ENCODE peak calls at places on chromosomes 11 and 22, in seven cellular contexts. C is pancreas, L is suprapubic skin, Y is breast epithelium, T is heart left ventricle, M is left ventricle myocardium inferior, G is spleen. K is an unnamed sample. For H3K27me3, the result is how much of the 10 kb centered on the place peaks cover.

GRCh38 chr11:24759742-24760141 is 262.9 kb downstream of the LUZP2 start:
- DNase-seq in Y (no peak), L (no peak), G (no peak), M (no peak), C (no peak), T (no peak), K (no peak)

GRCh38 chr11:57776101-57776511 is 14.5 kb downstream of the CTNND1 start:
- DNase-seq in C (no peak), T (peak), G (no peak), Y (no peak), L (no peak), M (peak), K (no peak)

GRCh38 chr11:78921517-78921916 is 346.9 kb upstream of the NARS2 start:
- DNase-seq in G (no peak), M (no peak), T (no peak), L (no peak), C (no peak), Y (no peak), K (no peak)

GRCh38 chr11:33997473-33998347 is 53.8 kb upstream of the CAPRIN1 start:
- DNase-seq in M (no peak), L (no peak), C (no peak), T (no peak), G (no peak), Y (no peak), K (no peak)

GRCh38 chr11:2203440-2204259 is 32.0 kb upstream of the TH start:
- DNase-seq in G (peak), C (peak), Y (no peak), L (peak), T (peak), M (peak), K (no peak)

GRCh38 chr11:49424136-49424535 is 215.7 kb upstream of the FOLH1 start:
- DNase-seq in G (no peak), C (no peak), L (no peak), Y (no peak), T (no peak), M (no peak), K (no peak)

GRCh38 chr22:41870786-41871185 is 37.9 kb downstream of the SREBF2 start:
- DNase-seq in T (no peak), C (no peak), M (no peak), Y (no peak), G (no peak), L (no peak), K (no peak)

GRCh38 chr11:112884012-112884767 is 77.0 kb upstream of the NCAM1 start:
- DNase-seq in Y (no peak), M (no peak), T (no peak), L (no peak), G (no peak), C (no peak), K (no peak)

GRCh38 chr22:36334838-36335603 is 52.7 kb downstream of the MYH9 start:
- DNase-seq in L (no peak), Y (peak), G (peak), C (peak), T (no peak), M (no peak), K (no peak)

GRCh38 chr22:43346521-43346929 is 3.4 kb upstream of the SCUBE1 start:
- DNase-seq in G (peak), M (peak), Y (peak), L (peak), C (peak), T (peak), K (no peak)

GRCh38 chr11:12008790-12009616 is 577 bp upstream of the DKK3 start:
- DNase-seq in L (peak), G (no peak), C (peak), M (peak), T (peak), Y (no peak), K (no peak)

GRCh38 chr11:69704508-69705245 is 855 bp upstream of the FGF19 start:
- DNase-seq in T (no peak), C (no peak), L (no peak), Y (no peak), G (peak), M (no peak), K (no peak)

GRCh38 chr11:123061403-123062157 is at the start of gene HSPA8:
- DNase-seq in T (peak), M (peak), Y (peak), L (peak), C (peak), G (peak), K (peak)

GRCh38 chr11:8327761-8328192 is 64.1 kb upstream of the LMO1 start:
- DNase-seq in L (no peak), C (no peak), Y (no peak), T (no peak), G (peak), M (no peak), K (no peak)

GRCh38 chr11:134120143-134120850 is 51.4 kb downstream of the JAM3 start:
- DNase-seq in M (peak), G (no peak), T (peak), C (no peak), L (no peak), Y (peak), K (peak)

GRCh38 chr22:19769393-19769715 is 8.8 kb downstream of the TBX1 start:
- DNase-seq in G (peak), M (no peak), L (no peak), T (no peak), Y (no peak), C (peak), K (no peak)

GRCh38 chr11:84894666-84895065 is 732.5 kb downstream of the DLG2 start:
- DNase-seq in G (no peak), Y (no peak), L (no peak), M (no peak), C (no peak), T (no peak), K (no peak)

GRCh38 chr11:63869686-63870085 is 30.8 kb downstream of the MARK2 start:
- DNase-seq in C (no peak), T (no peak), G (peak), Y (no peak), L (no peak), M (no peak), K (no peak)

GRCh38 chr11:117457031-117457785 is 129.6 kb downstream of the CEP164 start:
- DNase-seq in L (no peak), C (no peak), T (no peak), Y (no peak), G (peak), M (no peak), K (no peak)

GRCh38 chr11:23729088-23729487 is 767.8 kb upstream of the LUZP2 start:
- DNase-seq in M (no peak), T (no peak), G (no peak), L (no peak), Y (no peak), C (no peak), K (no peak)

GRCh38 chr11:134761361-134761760 is 349.3 kb upstream of the B3GAT1 start:
- DNase-seq in Y (no peak), G (no peak), L (no peak), C (no peak), M (no peak), T (no peak), K (peak)

GRCh38 chr11:120020486-120020885 is 117.4 kb downstream of the TRIM29 start:
- DNase-seq in T (no peak), C (no peak), Y (no peak), G (no peak), M (no peak), L (no peak), K (no peak)

GRCh38 chr22:49767355-49768062 is 60.2 kb downstream of the BRD1 start:
- DNase-seq in M (peak), C (no peak), G (peak), Y (no peak), L (peak), T (peak), K (no peak)

GRCh38 chr11:70671083-70671482 is 272.8 kb downstream of the CTTN start:
- DNase-seq in Y (no peak), G (no peak), C (no peak), M (no peak), L (no peak), T (no peak), K (no peak)

GRCh38 chr11:10725114-10725906 is 25.7 kb upstream of the CTR9 start:
- DNase-seq in L (no peak), G (no peak), T (no peak), C (no peak), Y (no peak), M (no peak), K (no peak)

GRCh38 chr22:42419328-42419881 is 12.8 kb downstream of the NFAM1 start:
- DNase-seq in L (no peak), M (no peak), G (no peak), Y (no peak), T (no peak), C (peak), K (no peak)

GRCh38 chr11:67406969-67407699 is 3.3 kb downstream of the TBC1D10C start:
- DNase-seq in T (no peak), Y (no peak), M (no peak), C (peak), L (no peak), G (peak), K (no peak)

GRCh38 chr11:58625826-58626460 is 3.5 kb downstream of the CNTF start:
- DNase-seq in T (no peak), C (no peak), Y (no peak), L (no peak), G (no peak), M (no peak), K (no peak)

GRCh38 chr11:106344392-106344791 is 266.9 kb downstream of the AASDHPPT start:
- DNase-seq in C (no peak), T (no peak), M (no peak), L (no peak), Y (no peak), G (no peak), K (no peak)

GRCh38 chr11:133835258-133836075 is 9.8 kb downstream of the SPATA19 start:
- DNase-seq in G (no peak), Y (peak), M (no peak), L (no peak), T (no peak), C (no peak), K (no peak)

GRCh38 chr22:30429887-30430286 is 4.3 kb downstream of the MTFP1 start:
- DNase-seq in C (no peak), T (no peak), M (no peak), G (no peak), L (no peak), Y (no peak), K (no peak)

GRCh38 chr11:65057526-65057925 is 827 bp downstream of the NAALADL1 start:
- DNase-seq in C (no peak), Y (no peak), M (no peak), L (no peak), T (no peak), G (no peak), K (no peak)

GRCh38 chr11:17496406-17496805 is 19.8 kb upstream of the ABCC8 start:
- DNase-seq in L (no peak), Y (no peak), M (no peak), G (no peak), C (no peak), T (no peak), K (no peak)

DNA sequence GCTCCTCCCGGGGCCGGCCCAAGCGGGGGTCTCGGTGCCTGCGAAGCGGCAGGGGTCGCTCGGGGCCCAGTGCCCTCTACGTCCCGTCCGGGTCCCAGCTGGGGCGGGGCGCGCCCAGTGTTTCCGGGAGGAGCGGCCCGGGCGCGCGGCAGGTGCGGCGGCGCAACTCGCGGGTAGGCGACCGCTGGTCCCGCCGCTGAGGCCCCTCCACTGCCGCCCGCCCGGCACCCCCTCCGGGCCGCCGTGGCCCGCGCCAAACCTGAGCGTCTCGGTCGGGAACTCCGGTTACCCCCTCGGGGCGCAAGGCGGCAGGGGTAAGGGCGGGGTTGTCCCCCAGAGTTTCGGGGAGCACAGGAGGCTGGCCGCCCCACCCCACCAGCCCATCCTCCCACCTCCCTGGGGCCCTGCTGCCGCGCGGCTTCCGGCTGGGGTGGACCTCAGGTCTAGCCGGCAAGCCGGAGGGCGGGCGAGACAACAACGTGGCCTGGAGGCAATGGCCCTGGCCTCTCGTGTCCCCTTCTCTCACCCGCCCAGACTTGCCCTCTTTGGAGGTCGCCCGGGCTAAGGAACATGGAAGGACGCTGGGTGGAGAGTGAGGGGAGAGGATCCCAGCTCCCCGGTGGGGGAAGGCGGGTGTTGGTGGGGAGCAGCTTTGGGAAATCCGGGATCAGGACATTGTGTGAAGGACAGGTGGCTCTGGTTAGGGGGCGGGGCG is 416 bp upstream of the CRACR2B start:
- DNase-seq in T (no peak), G (peak), L (no peak), Y (no peak), M (no peak), C (peak), K (no peak)
- H3K27me3 ChIP-seq in T (under half), G (half or more), L (under half), Y (under half), M (under half), C (under half), K (under half)

DNA sequence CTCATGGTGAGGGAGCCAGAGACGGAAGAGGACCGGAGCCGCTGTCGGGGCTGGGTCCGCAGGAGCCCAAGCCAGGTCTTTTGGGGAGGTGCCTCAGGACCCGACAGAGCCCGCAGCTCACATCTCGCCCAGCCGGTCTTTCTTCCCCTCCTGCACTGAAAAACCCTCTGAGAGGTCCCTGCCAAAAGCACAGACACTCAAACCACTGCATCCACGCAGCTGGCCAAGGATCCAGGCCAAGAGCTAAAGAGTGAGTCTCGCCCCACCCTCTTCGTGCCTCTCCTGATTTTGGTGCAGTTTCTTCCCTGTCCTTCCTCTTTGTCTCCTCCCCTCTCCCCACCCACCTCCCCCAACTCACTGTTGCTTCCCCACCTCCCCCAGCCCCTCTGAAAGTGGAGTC is 97.2 kb downstream of the ST3GAL4 start:
- DNase-seq in Y (no peak), T (no peak), C (no peak), G (no peak), L (no peak), M (no peak), K (no peak)
- H3K27ac ChIP-seq in Y (no peak), T (no peak), C (no peak), G (no peak), L (no peak), M (no peak), K (no peak)

DNA sequence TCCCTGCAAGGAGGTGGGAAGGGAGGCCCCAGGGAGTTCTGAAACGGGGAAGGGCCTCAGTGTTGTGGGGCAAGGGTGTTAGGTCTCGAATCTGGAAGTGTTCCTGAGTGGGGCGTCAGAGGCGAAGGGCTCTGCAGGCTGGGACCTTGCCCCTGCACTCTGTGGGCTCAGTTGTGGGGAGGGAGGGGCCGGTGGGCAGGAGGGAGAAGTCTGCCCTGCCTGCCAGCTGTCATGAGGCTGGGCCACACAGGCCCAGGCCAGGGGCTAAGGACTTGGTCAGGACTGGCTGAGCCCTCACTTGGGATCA is at the start of gene CRACR2B:
- DNase-seq in M (no peak), T (no peak), G (peak), Y (no peak), L (no peak), C (no peak), K (no peak)
- H3K4me3 ChIP-seq in M (peak), T (peak), G (peak), Y (peak), L (peak), C (peak), K (peak)

GRCh38 chr11:128690746-128691091 is 3.2 kb upstream of the FLI1 start:
- DNase-seq in T (no peak), C (peak), L (no peak), M (no peak), Y (no peak), G (peak), K (no peak)
- H3K27me3 ChIP-seq in T (under half), C (under half), L (half or more), M (half or more), Y (half or more), G (under half), K (under half)

GRCh38 chr11:74447720-74448119 is 19.6 kb downstream of the KCNE3 start:
- DNase-seq in L (no peak), M (no peak), T (no peak), C (no peak), Y (no peak), G (no peak), K (no peak)

GRCh38 chr11:74444173-74444832 is 23.0 kb downstream of the KCNE3 start:
- DNase-seq in T (no peak), Y (no peak), L (no peak), C (no peak), M (no peak), G (no peak), K (no peak)

GRCh38 chr11:74443071-74443864 is 24.1 kb downstream of the KCNE3 start:
- DNase-seq in G (no peak), T (no peak), Y (peak), M (no peak), L (no peak), C (peak), K (no peak)

GRCh38 chr11:74449369-74449931 is 17.9 kb downstream of the KCNE3 start:
- DNase-seq in G (no peak), T (peak), L (no peak), Y (no peak), C (no peak), M (no peak), K (no peak)

DNA sequence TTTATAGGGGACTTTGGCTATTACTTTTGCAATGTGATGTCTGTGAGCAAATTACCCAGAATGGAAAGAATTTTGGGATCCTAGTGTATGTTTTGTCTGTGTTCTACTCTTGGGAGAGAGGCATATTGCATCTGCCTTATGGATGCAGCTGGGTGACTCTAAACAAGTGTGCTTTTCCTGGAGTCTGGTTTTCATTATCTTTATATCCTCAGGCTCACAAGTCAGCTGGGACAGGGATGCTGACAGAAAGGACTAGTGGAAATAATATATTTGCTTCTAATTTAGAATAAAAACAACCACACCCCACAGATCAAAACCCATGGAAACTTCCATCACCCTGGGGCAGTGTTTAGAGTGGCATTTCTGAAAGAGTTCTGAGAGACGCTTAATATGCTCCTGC is 20.9 kb downstream of the KCNE3 start:
- DNase-seq in M (no peak), L (no peak), T (no peak), C (no peak), Y (no peak), G (no peak), K (no peak)
- H3K27ac ChIP-seq in M (no peak), L (no peak), T (no peak), C (no peak), Y (no peak), G (no peak), K (no peak)

GRCh38 chr22:48084041-48084748 is 1321.7 kb downstream of the TBC1D22A start:
- DNase-seq in T (no peak), G (peak), Y (no peak), L (no peak), M (no peak), C (no peak), K (no peak)
- H3K4me3 ChIP-seq in T (no peak), G (no peak), Y (no peak), L (no peak), M (no peak), C (no peak), K (no peak)